ENCODE peak calls at places on chromosomes 5 and 9, in five cellular contexts. I is fibroblast of pulmonary artery, X is RWPE1, L is KBM-7, Z is fibroblast of lung. K is an unnamed sample.

GRCh38 chr5:95817430-95817829 is 5.1 kb downstream of the GLRX start:
- DNase-seq in X (peak), L (no peak), I (no peak), Z (peak), K (no peak)

GRCh38 chr5:157934600-157934999 is 75.7 kb upstream of the CLINT1 start:
- DNase-seq in Z (no peak), L (no peak), I (no peak), X (no peak), K (no peak)

GRCh38 chr5:172453206-172453985 is 929 bp downstream of the SH3PXD2B start:
- DNase-seq in L (peak), I (peak), Z (peak), X (peak), K (peak)

GRCh38 chr9:36436909-36437308 is 36.8 kb upstream of the RNF38 start:
- DNase-seq in L (no peak), Z (no peak), X (no peak), I (peak), K (no peak)

GRCh38 chr9:136711751-136712689 is at the start of gene DIPK1B:
- DNase-seq in I (no peak), Z (no peak), L (peak), X (no peak), K (no peak)

GRCh38 chr5:147223343-147223742 is 11.5 kb upstream of the STK32A start:
- DNase-seq in Z (peak), X (no peak), I (no peak), L (no peak), K (no peak)

GRCh38 chr9:92658611-92659010 is 11.3 kb downstream of the IPPK start:
- DNase-seq in L (no peak), I (no peak), Z (no peak), X (no peak), K (no peak)

GRCh38 chr5:138952962-138953361 is 77.8 kb upstream of the LRRTM2 start:
- DNase-seq in L (no peak), Z (no peak), X (no peak), I (no peak), K (no peak)

GRCh38 chr5:151924564-151925395 is at the start of gene GLRA1:
- DNase-seq in Z (peak), I (peak), L (peak), X (peak), K (peak)

GRCh38 chr5:129377504-129377903 is 82.6 kb upstream of the ADAMTS19 start:
- DNase-seq in I (no peak), L (no peak), X (no peak), Z (no peak), K (no peak)

GRCh38 chr9:111038336-111039202 is at the start of gene LPAR1:
- DNase-seq in L (no peak), I (peak), Z (peak), X (peak), K (peak)

GRCh38 chr9:116686693-116687073 is 422 bp upstream of the TRIM32 start:
- DNase-seq in L (no peak), X (no peak), Z (no peak), I (no peak), K (peak)

GRCh38 chr5:851553-851952 is 767 bp upstream of the ZDHHC11 start:
- DNase-seq in I (no peak), X (no peak), L (no peak), Z (no peak), K (no peak)

GRCh38 chr9:72539824-72540347 is 18.5 kb downstream of the TMC1 start:
- DNase-seq in I (no peak), L (no peak), Z (peak), X (peak), K (no peak)

GRCh38 chr9:5580650-5581049 is 48.3 kb upstream of the RIC1 start:
- DNase-seq in Z (peak), L (no peak), I (no peak), X (no peak), K (no peak)

GRCh38 chr9:116905131-116905724 is 218.1 kb downstream of the TRIM32 start:
- DNase-seq in L (no peak), I (no peak), X (no peak), Z (no peak), K (no peak)

GRCh38 chr9:110115868-110116542 is 92.0 kb downstream of the C9orf152 start:
- DNase-seq in I (peak), X (peak), L (no peak), Z (peak), K (peak)

GRCh38 chr9:100689635-100690034 is 111.8 kb downstream of the CAVIN4 start:
- DNase-seq in L (no peak), X (no peak), I (no peak), Z (no peak), K (no peak)

GRCh38 chr5:77937015-77937908 is 161.1 kb upstream of the TBCA start:
- DNase-seq in I (no peak), Z (no peak), X (no peak), L (peak), K (no peak)

GRCh38 chr9:35972093-35972492 is 14.1 kb upstream of the OR2S2 start:
- DNase-seq in L (no peak), I (no peak), X (no peak), Z (peak), K (no peak)

GRCh38 chr5:145502906-145503305 is 332.2 kb downstream of the PRELID2 start:
- DNase-seq in L (no peak), X (no peak), I (no peak), Z (no peak), K (no peak)

GRCh38 chr9:114046237-114046755 is 31.8 kb downstream of the AMBP start:
- DNase-seq in X (no peak), I (no peak), Z (no peak), L (no peak), K (no peak)

GRCh38 chr5:39151731-39152130 is 67.6 kb downstream of the FYB1 start:
- DNase-seq in Z (no peak), X (no peak), L (no peak), I (no peak), K (no peak)

GRCh38 chr5:65050826-65051498 is 282.2 kb downstream of the CWC27 start:
- DNase-seq in L (no peak), X (no peak), I (no peak), Z (no peak), K (no peak)

GRCh38 chr5:54440456-54440893 is 15.0 kb upstream of the HSPB3 start:
- DNase-seq in Z (no peak), X (no peak), I (no peak), L (peak), K (no peak)

GRCh38 chr9:134215709-134216448 is 51.5 kb upstream of the RNU6ATAC start:
- DNase-seq in I (peak), L (peak), X (no peak), Z (peak), K (peak)

GRCh38 chr5:313265-313664 is 8.2 kb upstream of the AHRR start:
- DNase-seq in L (no peak), Z (no peak), I (no peak), X (no peak), K (peak)

GRCh38 chr5:67203701-67204074 is 7.1 kb upstream of the CD180 start:
- DNase-seq in L (no peak), X (no peak), I (no peak), Z (peak), K (no peak)

GRCh38 chr9:72292874-72293607 is 72.0 kb downstream of the ZFAND5 start:
- DNase-seq in X (no peak), L (peak), I (peak), Z (peak), K (no peak)

GRCh38 chr5:171269717-171270116 is 39.3 kb upstream of the TLX3 start:
- DNase-seq in I (peak), Z (peak), X (peak), L (no peak), K (no peak)